ENCODE peak calls at places on chromosomes 3 and 15, in nine cellular contexts. S, L, Y, U, X, P, B, C and H are unnamed samples.

GRCh38 chr3:5428607-5429516 is 241.4 kb downstream of the EDEM1 start:
- DNase-seq in P (no peak), X (no peak), L (no peak), S (no peak), Y (no peak), C (no peak), U (no peak), B (no peak), H (no peak)

GRCh38 chr3:146024260-146024659 is 136.7 kb downstream of the PLOD2 start:
- DNase-seq in C (no peak), Y (no peak), L (peak; percentile 4), P (no peak), X (no peak), U (no peak), S (no peak), B (no peak), H (no peak)

GRCh38 chr15:68085052-68085451 is 30.9 kb downstream of the PIAS1 start:
- DNase-seq in P (no peak), X (no peak), B (peak; percentile 21), U (no peak), C (no peak), S (no peak), L (no peak), Y (no peak), H (no peak)

GRCh38 chr3:160370987-160371857 is 27.8 kb downstream of the IFT80 start:
- DNase-seq in S (peak; percentile 58), B (no peak), C (no peak), P (no peak), X (no peak), Y (no peak), U (no peak), L (no peak), H (no peak)

GRCh38 chr3:195807681-195808121 is 4.0 kb downstream of the MUC4 start:
- DNase-seq in L (no peak), S (no peak), U (no peak), X (no peak), P (no peak), Y (no peak), B (no peak), C (no peak), H (no peak)

GRCh38 chr15:48447657-48448056 is 116.4 kb downstream of the DUT start:
- DNase-seq in X (no peak), C (no peak), P (no peak), S (no peak), U (no peak), Y (no peak), B (peak; percentile 78), L (peak; percentile 92), H (peak; percentile 39)

GRCh38 chr3:192881159-192881786 is 36.4 kb downstream of the MB21D2 start:
- DNase-seq in S (no peak), X (no peak), C (no peak), B (no peak), U (no peak), P (no peak), Y (no peak), L (no peak), H (no peak)

GRCh38 chr3:170730071-170730812 is 139.8 kb downstream of the RPL22L1 start:
- DNase-seq in U (no peak), L (no peak), Y (no peak), X (no peak), B (no peak), C (no peak), P (no peak), S (no peak), H (no peak)

GRCh38 chr3:36875397-36875796 is 69.5 kb downstream of the TRANK1 start:
- DNase-seq in L (no peak), P (no peak), Y (no peak), X (no peak), C (no peak), U (no peak), S (no peak), B (no peak), H (no peak)

GRCh38 chr3:157948605-157949383 is 157.4 kb downstream of the SHOX2 start:
- DNase-seq in L (no peak), S (no peak), X (no peak), U (no peak), B (no peak), C (no peak), P (no peak), Y (peak; percentile 84), H (no peak)

GRCh38 chr3:192090586-192090985 is 629.6 kb downstream of the PYDC2 start:
- DNase-seq in L (no peak), Y (peak; percentile 20), S (no peak), P (peak; percentile 16), X (no peak), C (no peak), U (no peak), B (no peak), H (no peak)

GRCh38 chr3:159130108-159130507 is 328.3 kb downstream of the MFSD1 start:
- DNase-seq in P (no peak), C (no peak), X (no peak), U (no peak), L (peak; percentile 34), S (no peak), B (no peak), Y (peak; percentile 42), H (no peak)

GRCh38 chr3:20064387-20064786 is 24.1 kb downstream of the KAT2B start:
- DNase-seq in X (no peak), L (no peak), B (no peak), P (no peak), Y (no peak), U (no peak), S (no peak), C (no peak), H (no peak)

GRCh38 chr3:20057612-20058180 is 17.4 kb downstream of the KAT2B start:
- DNase-seq in P (no peak), X (no peak), Y (no peak), U (no peak), S (no peak), B (peak; percentile 51), C (no peak), L (peak; percentile 30), H (no peak)

GRCh38 chr3:20060924-20061323 is 20.7 kb downstream of the KAT2B start:
- DNase-seq in L (peak; percentile 69), S (no peak), X (no peak), C (no peak), U (no peak), B (peak; percentile 81), Y (peak; percentile 40), P (no peak), H (no peak)

GRCh38 chr3:20062996-20063395 is 22.8 kb downstream of the KAT2B start:
- DNase-seq in B (no peak), C (no peak), X (no peak), P (no peak), S (no peak), L (no peak), U (no peak), Y (no peak), H (no peak)

DNA sequence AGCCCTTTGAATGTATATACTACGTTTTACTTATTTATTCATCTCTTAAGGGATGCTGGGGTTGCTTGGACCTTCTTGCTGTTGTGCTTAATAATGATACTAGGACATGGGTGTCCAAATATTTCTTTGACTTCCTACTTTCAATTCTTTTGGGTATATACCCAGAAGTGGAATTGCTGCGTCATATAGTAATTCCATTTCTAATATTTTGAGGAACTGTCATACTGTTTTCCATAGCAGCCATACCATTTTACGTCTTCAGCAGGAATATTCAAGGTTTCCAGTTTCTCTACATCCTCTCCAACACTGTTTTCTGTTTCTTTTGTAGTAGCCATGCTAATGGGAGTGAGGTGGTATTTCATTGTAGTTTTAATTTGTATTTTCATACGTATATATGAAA is 21.1 kb downstream of the KAT2B start:
- DNase-seq in B (no peak), U (no peak), Y (no peak), P (no peak), S (no peak), X (no peak), L (no peak), C (no peak), H (no peak)
- H3K4me3 ChIP-seq in B (peak overlapping the region; percentile 32), U (no peak overlapping the region), Y (no peak overlapping the region), P (no peak overlapping the region), S (no peak overlapping the region), X (peak overlapping the region; percentile 11), L (no peak overlapping the region), C (no peak overlapping the region), H (no peak overlapping the region)

GRCh38 chr15:23823508-23823907 is 136.4 kb upstream of the NDN start:
- DNase-seq in X (no peak), C (no peak), Y (peak; percentile 42), U (no peak), B (no peak), S (no peak), P (no peak), L (no peak), H (no peak)
- TF ChIP-seq CTCF in X (no peak), C (no peak), Y (peak; percentile 55), U (no peak), B (no peak), S (no peak), P (no peak), L (no peak), H (no peak)

DNA sequence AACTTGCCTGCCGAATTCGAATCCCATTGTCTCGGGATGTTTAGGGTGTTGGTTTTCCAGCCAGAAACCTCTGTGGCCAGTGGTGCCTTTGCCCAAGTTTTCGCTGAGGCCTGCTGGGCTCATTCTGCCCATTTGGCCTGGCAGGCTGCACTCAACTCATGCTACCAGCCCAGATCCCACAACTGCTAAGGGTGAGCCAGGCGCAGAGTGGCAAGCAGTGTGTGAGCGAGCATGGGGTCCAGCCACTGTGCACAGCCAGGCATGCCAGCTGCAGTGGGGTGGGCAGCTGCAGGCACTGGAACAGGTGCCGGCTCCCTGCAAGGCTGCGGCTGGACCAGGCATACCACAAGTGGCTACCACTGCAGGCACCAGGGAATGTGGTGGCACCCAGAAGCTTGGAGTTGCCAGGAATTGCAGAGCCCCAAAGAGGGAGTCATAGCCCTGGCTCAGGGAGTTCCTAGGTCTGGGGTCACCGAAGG is 151.4 kb upstream of the P2RY1 start:
- DNase-seq in L (no peak), U (no peak), B (no peak), X (no peak), Y (no peak), C (no peak), P (no peak), S (no peak), H (no peak)
- H3K4me3 ChIP-seq in L (no peak overlapping the region), U (no peak overlapping the region), B (no peak overlapping the region), X (no peak overlapping the region), Y (no peak overlapping the region), C (no peak overlapping the region), P (no peak overlapping the region), S (no peak overlapping the region), H (no peak overlapping the region)

DNA sequence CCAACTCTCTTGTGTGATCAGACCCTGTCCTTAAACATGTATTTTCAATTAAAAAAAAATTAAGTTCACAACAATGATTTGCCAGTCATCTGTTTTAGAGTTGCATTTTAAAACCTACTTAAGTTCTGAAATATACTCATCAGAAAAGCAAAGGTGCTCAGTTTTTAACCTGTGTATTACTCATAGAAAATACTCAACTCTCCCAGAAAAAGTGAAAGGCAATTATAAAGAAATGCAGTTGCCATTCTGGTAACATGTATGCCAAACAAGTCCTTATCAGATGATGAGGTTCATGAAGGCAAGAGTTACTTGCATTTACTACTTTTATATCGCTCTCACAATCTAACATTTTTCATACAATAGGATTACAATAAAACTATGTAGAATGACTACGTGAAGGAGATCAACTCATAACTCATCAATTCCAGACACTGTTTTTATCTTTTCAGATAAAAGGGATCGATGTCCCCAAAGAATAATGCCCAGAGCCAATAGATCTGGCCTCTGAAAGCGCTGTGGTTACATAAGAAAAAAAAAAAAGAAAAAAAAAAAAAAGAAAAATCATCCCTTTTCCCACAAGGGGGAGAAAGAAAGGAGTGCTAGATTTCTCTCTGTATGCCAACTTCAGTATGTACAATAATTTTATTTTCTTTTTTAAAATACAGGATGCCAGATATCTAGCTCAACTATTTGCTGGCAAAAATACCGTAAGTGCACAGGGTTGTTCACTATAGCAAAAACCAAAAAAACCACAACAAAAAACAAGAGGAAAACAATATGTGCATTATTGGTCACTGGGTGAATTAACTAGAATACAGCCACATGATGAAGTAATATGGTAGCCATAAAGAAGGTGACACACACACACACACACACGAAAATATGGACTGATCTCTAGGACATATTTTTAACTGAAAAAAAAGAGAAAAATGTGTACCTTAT is 137.4 kb downstream of the NR1I2 start:
- DNase-seq in X (no peak), U (no peak), P (no peak), C (no peak), Y (no peak), L (no peak), B (peak; percentile 12), S (no peak), H (no peak)
- TF ChIP-seq CTCF in X (no peak), U (no peak), P (no peak), C (no peak), Y (no peak), L (peak; percentile 20), B (no peak), S (no peak), H (no peak)